ENCODE peak calls at places on chromosomes 4 and X, in ten cellular contexts. S is dorsolateral prefrontal cortex, M is right lobe of liver, P is GM23338, Z is uterus, U is IMR-90, I is body of pancreas, W is Peyer's patch, O is psoas muscle, Y is GM12878. L is an unnamed sample.

GRCh38 chr4:169618286-169618685 is 2.1 kb upstream of the CLCN3 start:
- DNase-seq in O (no peak), M (no peak), W (no peak), Y (no peak), S (no peak), U (peak), P (no peak), I (no peak), Z (no peak), L (no peak)

GRCh38 chrX:140318306-140318705 is 186.6 kb downstream of the SOX3 start:
- DNase-seq in Z (no peak), S (no peak), M (no peak), O (no peak), W (no peak), I (no peak), U (no peak), Y (no peak), P (no peak), L (no peak)

GRCh38 chrX:22320236-22320635 is 47.5 kb downstream of the CBLL2 start:
- DNase-seq in P (no peak), Z (no peak), S (no peak), Y (no peak), M (no peak), I (no peak), U (no peak), O (no peak), W (no peak), L (no peak)

GRCh38 chrX:139423186-139423585 is 107.4 kb upstream of the F9 start:
- DNase-seq in S (no peak), W (no peak), Z (no peak), P (no peak), U (no peak), I (no peak), Y (no peak), M (no peak), O (no peak), L (no peak)

GRCh38 chr4:54924891-54925290 is 200.5 kb downstream of the KDR start:
- DNase-seq in M (no peak), W (no peak), O (no peak), Z (no peak), Y (no peak), S (no peak), I (no peak), P (no peak), U (no peak), L (no peak)

GRCh38 chr4:71635094-71635493 is 148.8 kb downstream of the GC start:
- DNase-seq in Y (no peak), W (no peak), U (no peak), M (no peak), Z (no peak), O (no peak), S (no peak), P (peak), I (no peak), L (no peak)

GRCh38 chrX:70479197-70479969 is 34.7 kb downstream of the DLG3 start:
- DNase-seq in S (no peak), U (peak), W (no peak), P (no peak), M (no peak), I (no peak), O (no peak), Y (no peak), Z (no peak), L (no peak)

GRCh38 chrX:41730101-41730500 is 6.1 kb downstream of the GPR82 start:
- DNase-seq in W (no peak), Z (no peak), P (no peak), I (no peak), S (no peak), M (no peak), U (peak), Y (no peak), O (no peak), L (no peak)

GRCh38 chr4:102606846-102607440 is 105.8 kb downstream of the NFKB1 start:
- DNase-seq in I (peak), M (no peak), S (no peak), Z (no peak), Y (no peak), W (no peak), U (no peak), O (no peak), P (no peak), L (no peak)

GRCh38 chr4:93199492-93199891 is 629.1 kb upstream of the ATOH1 start:
- DNase-seq in I (peak), Z (no peak), Y (no peak), S (no peak), U (peak), P (peak), W (no peak), M (no peak), O (no peak), L (no peak)

GRCh38 chr4:186557061-186557460 is 1.7 kb upstream of the MTNR1A start:
- DNase-seq in W (no peak), Z (no peak), Y (no peak), O (no peak), P (no peak), M (no peak), I (no peak), S (no peak), U (no peak), L (no peak)

GRCh38 chr4:186551849-186552248 is 3.5 kb downstream of the MTNR1A start:
- DNase-seq in U (no peak), I (no peak), W (no peak), S (no peak), Z (no peak), P (no peak), Y (no peak), M (no peak), O (no peak), L (no peak)

GRCh38 chr4:186554890-186555827 is at the start of gene MTNR1A:
- DNase-seq in Z (no peak), S (no peak), U (no peak), W (no peak), I (peak), O (no peak), M (no peak), P (peak), Y (no peak), L (no peak)

GRCh38 chr4:186553717-186554116 is 1.6 kb downstream of the MTNR1A start:
- DNase-seq in Z (no peak), S (no peak), M (no peak), O (no peak), W (no peak), I (peak), U (no peak), P (peak), Y (no peak), L (no peak)

DNA sequence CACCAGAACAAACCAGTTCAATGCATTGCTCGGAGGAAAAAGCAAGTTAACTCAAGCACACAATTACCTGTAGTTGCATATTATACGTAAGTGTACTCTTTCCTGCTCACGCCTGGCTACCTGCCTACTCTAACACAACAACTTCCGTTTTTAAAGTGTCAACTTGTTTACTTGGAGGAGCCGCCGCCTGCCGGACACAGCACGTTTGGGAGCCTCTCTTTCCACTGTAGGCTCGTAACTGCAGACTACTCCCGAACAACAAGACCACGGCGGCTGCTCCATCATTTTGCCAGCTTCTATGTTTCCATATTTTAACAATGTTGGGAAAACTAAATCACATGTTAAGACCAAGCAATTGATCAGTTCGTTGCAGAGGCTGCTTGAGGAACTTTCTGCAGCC is 882 bp downstream of the MTNR1A start:
- DNase-seq in Z (no peak), P (peak), U (no peak), W (no peak), I (peak), O (no peak), M (no peak), Y (no peak), S (no peak), L (peak)
- H3K4me3 ChIP-seq in Z (no peak), P (peak), U (no peak), W (peak), I (peak), O (no peak), M (no peak), Y (no peak), S (peak), L (no peak)

DNA sequence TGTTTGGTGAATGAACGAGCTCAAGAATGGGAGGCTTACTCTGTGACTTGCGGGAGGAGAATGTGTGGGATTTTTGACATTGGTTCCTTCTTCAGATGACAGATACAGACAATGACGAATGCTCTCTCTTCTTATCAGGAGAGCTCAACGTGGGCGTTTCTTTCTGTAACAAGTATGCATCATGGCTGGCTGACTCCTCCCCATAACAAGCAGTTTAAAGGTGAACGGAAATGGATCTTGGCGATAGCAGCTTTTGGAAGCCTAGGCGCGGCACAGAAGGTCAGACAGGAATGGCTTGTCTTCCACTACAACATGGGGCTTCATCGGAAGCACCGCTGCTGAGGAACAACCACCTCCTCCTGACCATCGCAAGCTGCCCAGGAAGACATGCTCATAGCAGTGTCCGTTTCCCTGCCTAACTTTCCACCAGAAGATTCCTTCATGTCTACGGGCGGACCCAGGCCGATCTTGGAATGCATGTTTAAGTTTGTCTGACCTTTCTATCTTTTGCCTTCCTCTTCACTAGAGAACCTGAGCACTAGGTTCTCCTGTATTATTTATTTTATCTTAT is 18.3 kb upstream of the ACSL1 start:
- DNase-seq in S (no peak), I (no peak), Y (no peak), M (no peak), P (no peak), U (no peak), O (no peak), Z (no peak), W (no peak), L (no peak)
- H3K27ac ChIP-seq in S (no peak), I (no peak), Y (no peak), M (no peak), P (no peak), U (no peak), O (no peak), Z (no peak), W (no peak), L (no peak)

DNA sequence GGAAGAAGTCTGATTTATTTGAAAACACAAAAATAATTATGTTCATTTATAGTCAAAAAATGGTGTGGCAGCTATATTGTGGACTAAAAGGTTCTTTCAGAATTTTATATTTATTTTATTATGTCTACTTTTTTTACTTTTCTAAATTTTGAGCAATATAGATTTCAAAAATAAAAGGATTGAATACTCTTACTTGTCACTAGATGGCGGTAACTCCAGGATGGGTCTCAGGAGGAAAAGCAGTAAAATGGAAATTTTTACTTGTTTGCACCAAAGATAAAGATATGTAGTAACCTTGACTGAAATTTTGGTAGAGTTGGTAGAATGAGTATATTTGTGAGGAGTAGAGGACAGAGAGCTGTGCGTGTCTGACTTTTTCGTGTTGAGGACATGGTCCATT is 14.5 kb upstream of the DACH2 start:
- DNase-seq in Y (no peak), P (peak), S (no peak), I (no peak), O (no peak), U (peak), W (no peak), M (no peak), Z (no peak), L (no peak)
- TF ChIP-seq CTCF in Y (peak), P (peak), S (peak), I (peak), O (peak), U (peak), W (no peak), M (peak), Z (no peak), L (no peak)

DNA sequence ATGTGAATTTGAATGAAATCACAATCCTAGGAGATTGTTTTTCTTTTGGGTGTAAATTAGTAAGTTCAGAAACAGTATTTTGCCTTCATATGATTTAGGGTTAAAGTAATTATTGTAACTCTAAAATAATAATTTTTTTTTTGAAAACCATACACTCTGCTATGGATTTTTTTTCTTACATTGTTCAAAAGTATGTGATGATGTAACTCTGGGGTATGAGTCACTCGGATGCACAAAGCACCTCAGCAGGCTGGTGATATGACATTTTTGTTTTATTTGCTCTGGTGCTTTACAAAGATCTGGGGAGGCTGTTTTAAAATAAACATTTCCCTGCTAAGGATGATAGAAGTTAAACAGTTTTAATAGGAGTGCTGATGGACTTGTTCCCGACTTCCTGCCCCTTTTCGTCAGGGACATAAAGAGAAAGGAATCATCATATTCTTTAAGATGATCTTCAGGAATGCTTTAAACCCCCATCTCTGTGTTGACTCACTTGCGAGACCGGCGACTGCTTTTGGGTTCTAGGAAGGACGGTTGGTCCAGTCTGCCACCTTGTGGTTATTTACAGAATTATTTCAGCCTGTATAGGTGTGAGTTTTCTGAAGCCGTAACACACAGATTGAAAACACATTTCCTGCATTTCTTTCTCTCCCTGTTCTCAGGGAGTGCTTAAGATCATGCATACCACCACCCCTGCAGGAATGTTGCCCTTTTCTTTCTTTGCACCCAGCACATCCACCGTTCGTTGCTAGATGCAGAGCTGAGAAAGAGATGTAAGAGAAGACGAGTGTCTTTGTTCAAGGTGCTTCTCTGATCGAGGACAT is 72.5 kb downstream of the RAPGEF2 start:
- DNase-seq in P (peak), S (no peak), Y (peak), Z (peak), U (peak), W (no peak), M (no peak), O (peak), I (peak), L (peak)
- H3K4me3 ChIP-seq in P (no peak), S (no peak), Y (peak), Z (no peak), U (peak), W (no peak), M (no peak), O (no peak), I (no peak), L (no peak)

GRCh38 chr4:38800956-38801450 is 3.6 kb downstream of the TLR1 start:
- DNase-seq in Y (no peak), O (no peak), I (no peak), S (no peak), M (no peak), W (no peak), P (no peak), U (no peak), Z (no peak), L (no peak)

GRCh38 chr4:38803833-38804653 is 548 bp downstream of the TLR1 start:
- DNase-seq in Z (no peak), O (no peak), P (no peak), U (no peak), S (no peak), W (no peak), M (no peak), Y (peak), I (no peak), L (no peak)

GRCh38 chr4:38802561-38803355 is 1.8 kb downstream of the TLR1 start:
- DNase-seq in W (no peak), I (no peak), P (peak), U (no peak), M (no peak), S (no peak), Y (no peak), Z (no peak), O (no peak), L (no peak)

GRCh38 chr4:38805530-38806145 is 1.0 kb upstream of the TLR1 start:
- DNase-seq in M (no peak), I (no peak), O (no peak), S (no peak), Z (no peak), P (no peak), Y (peak), U (no peak), W (no peak), L (peak)

GRCh38 chr4:38804654-38805295 is at the start of gene TLR1:
- DNase-seq in Y (peak), W (no peak), O (no peak), S (no peak), U (peak), I (no peak), Z (no peak), M (no peak), P (peak), L (no peak)
- H3K27ac ChIP-seq in Y (peak), W (peak), O (peak), S (peak), U (no peak), I (peak), Z (peak), M (peak), P (no peak), L (peak)

DNA sequence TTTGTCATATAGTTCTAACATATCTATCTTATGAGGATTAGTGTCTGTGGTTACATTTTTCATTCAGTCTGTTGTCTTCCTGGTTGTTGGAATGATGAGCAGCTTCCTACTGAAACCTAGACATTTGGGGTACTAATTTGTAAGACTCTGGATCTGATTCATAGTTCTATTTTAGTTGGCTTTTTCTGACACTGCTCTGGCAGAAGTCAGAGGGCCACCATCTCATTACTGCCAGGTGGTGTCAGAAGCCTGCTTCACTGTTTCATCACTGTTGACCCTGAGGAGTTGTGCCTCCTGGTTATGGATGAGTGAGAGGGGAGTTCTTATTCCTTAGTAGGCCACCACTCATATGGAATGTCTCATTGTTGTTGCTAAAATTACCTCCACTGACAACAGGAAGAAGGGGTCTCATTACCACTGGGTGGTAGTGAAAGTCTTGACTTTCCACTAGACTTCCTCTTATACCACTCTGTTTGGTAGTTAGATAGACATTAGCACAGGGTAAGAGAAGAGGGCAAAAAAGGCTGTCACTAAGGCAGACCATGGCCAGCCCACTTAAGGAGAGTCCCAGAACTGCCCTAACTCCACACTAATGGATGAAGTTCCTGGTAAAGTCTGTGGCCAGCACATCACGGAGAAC is 395.2 kb downstream of the SPOCK3 start:
- DNase-seq in P (no peak), U (no peak), I (no peak), Z (no peak), O (no peak), W (no peak), S (no peak), Y (peak), M (no peak), L (no peak)
- TF ChIP-seq CTCF in P (no peak), U (no peak), I (no peak), Z (no peak), O (no peak), W (no peak), S (no peak), Y (no peak), M (no peak), L (no peak)